ENCODE peak calls at places on chromosomes 7 and 10, in ten cellular contexts. A, D, K, T, M, P, O, U, I and V are unnamed samples.
A peak's percentile ranks its signal among the peaks of the same experiment; 100 is the strongest.

GRCh38 chr10:314871-315270 is 179.6 kb downstream of the ZMYND11 start:
- DNase-seq in A (no peak), I (no peak), P (no peak), T (no peak), K (no peak), O (no peak), D (no peak), M (no peak), U (no peak), V (no peak)

GRCh38 chr7:49279886-49280285 is 355.5 kb downstream of the CDC14C start:
- DNase-seq in D (no peak), K (no peak), A (no peak), O (no peak), M (no peak), T (no peak), P (no peak), I (no peak), U (no peak), V (no peak)

GRCh38 chr7:123431075-123431614 is 103.2 kb downstream of the IQUB start:
- DNase-seq in I (no peak), T (peak; percentile 17), D (no peak), O (peak; percentile 32), A (no peak), U (no peak), K (no peak), P (no peak), M (no peak), V (no peak)

GRCh38 chr10:58266003-58266825 is 1.5 kb downstream of the IPMK start:
- DNase-seq in D (no peak), O (peak; percentile 30), K (peak; percentile 53), A (no peak), M (no peak), U (no peak), P (no peak), T (peak; percentile 7), I (no peak), V (no peak)

GRCh38 chr7:123314886-123315285 is 115.1 kb upstream of the SLC13A1 start:
- DNase-seq in U (no peak), D (no peak), A (no peak), M (no peak), I (no peak), K (no peak), P (no peak), T (no peak), O (no peak), V (no peak)

GRCh38 chr10:24908793-24909423 is 43.5 kb downstream of the PRTFDC1 start:
- DNase-seq in T (no peak), U (no peak), I (no peak), D (no peak), O (no peak), P (no peak), A (no peak), M (no peak), K (no peak), V (no peak)

GRCh38 chr7:43553999-43554398 is 28.9 kb upstream of the STK17A start:
- DNase-seq in M (no peak), I (no peak), K (no peak), O (no peak), P (no peak), T (no peak), U (no peak), D (no peak), A (peak; percentile 47), V (no peak)

GRCh38 chr7:84484502-84485079 is 290.0 kb upstream of the SEMA3A start:
- DNase-seq in P (no peak), T (no peak), I (no peak), U (no peak), K (no peak), M (no peak), D (no peak), A (no peak), O (no peak), V (no peak)

GRCh38 chr10:128095753-128096469 is 30.3 kb downstream of the MKI67 start:
- DNase-seq in P (no peak), A (no peak), O (no peak), K (no peak), M (no peak), D (no peak), T (no peak), U (peak; percentile 45), I (no peak), V (no peak)

GRCh38 chr10:72124984-72125383 is 36.6 kb upstream of the SPOCK2 start:
- DNase-seq in K (no peak), P (no peak), U (no peak), T (no peak), M (no peak), A (no peak), D (no peak), O (no peak), I (no peak), V (no peak)